ENCODE peak calls at places on chromosomes 13 and 19, in ten cellular contexts. One of them, this sample, is unnamed.
A peak's percentile ranks its signal among the peaks of the same experiment; 100 is the strongest.

GRCh38 chr19:8486661-8487136 is 15.7 kb downstream of the PRAM1 start:
- DNase-seq in esophagus squamous epithelium: no peak
- DNase-seq in HepG2: no peak
- DNase-seq in fibroblast of lung: no peak
- DNase-seq in mucosa of descending colon: no peak
- DNase-seq in cardiac muscle cell: no peak
- DNase-seq in neural progenitor cell: peak; percentile 53
- DNase-seq in left ventricle myocardium inferior: no peak
- DNase-seq in Peyer's patch: no peak
- DNase-seq in lower lobe of right lung: no peak
- DNase-seq in this sample: no peak

GRCh38 chr19:55385236-55385748 is 440 bp upstream of the RPL28 start:
- DNase-seq in esophagus squamous epithelium: peak; percentile 78
- DNase-seq in mucosa of descending colon: peak; percentile 99
- DNase-seq in fibroblast of lung: peak; percentile 96
- DNase-seq in Peyer's patch: peak; percentile 97
- DNase-seq in left ventricle myocardium inferior: peak; percentile 97
- DNase-seq in HepG2: peak; percentile 92
- DNase-seq in cardiac muscle cell: peak; percentile 97
- DNase-seq in lower lobe of right lung: peak; percentile 96
- DNase-seq in neural progenitor cell: peak; percentile 98
- DNase-seq in this sample: peak; percentile 95

GRCh38 chr19:31326329-31327028 is 22.8 kb downstream of the TSHZ3 start:
- DNase-seq in esophagus squamous epithelium: no peak
- DNase-seq in cardiac muscle cell: no peak
- DNase-seq in HepG2: no peak
- DNase-seq in Peyer's patch: no peak
- DNase-seq in lower lobe of right lung: no peak
- DNase-seq in mucosa of descending colon: no peak
- DNase-seq in fibroblast of lung: peak; percentile 77
- DNase-seq in neural progenitor cell: no peak
- DNase-seq in left ventricle myocardium inferior: no peak
- DNase-seq in this sample: no peak

GRCh38 chr19:46821512-46822359 is 28.9 kb downstream of the AP2S1 start:
- DNase-seq in esophagus squamous epithelium: no peak
- DNase-seq in lower lobe of right lung: peak; percentile 61
- DNase-seq in left ventricle myocardium inferior: peak; percentile 40
- DNase-seq in cardiac muscle cell: no peak
- DNase-seq in mucosa of descending colon: peak; percentile 39
- DNase-seq in fibroblast of lung: no peak
- DNase-seq in Peyer's patch: no peak
- DNase-seq in HepG2: no peak
- DNase-seq in neural progenitor cell: peak; percentile 16
- DNase-seq in this sample: no peak

GRCh38 chr19:18464646-18465045 is 26.7 kb upstream of the ISYNA1 start:
- DNase-seq in Peyer's patch: no peak
- DNase-seq in left ventricle myocardium inferior: peak; percentile 83
- DNase-seq in lower lobe of right lung: peak; percentile 75
- DNase-seq in cardiac muscle cell: no peak
- DNase-seq in mucosa of descending colon: peak; percentile 80
- DNase-seq in esophagus squamous epithelium: no peak
- DNase-seq in HepG2: peak; percentile 80
- DNase-seq in neural progenitor cell: no peak
- DNase-seq in fibroblast of lung: peak; percentile 98
- DNase-seq in this sample: no peak

GRCh38 chr19:47283405-47284059 is 8.8 kb downstream of the INAFM1 start:
- DNase-seq in Peyer's patch: no peak
- DNase-seq in esophagus squamous epithelium: no peak
- DNase-seq in mucosa of descending colon: no peak
- DNase-seq in lower lobe of right lung: no peak
- DNase-seq in HepG2: no peak
- DNase-seq in left ventricle myocardium inferior: no peak
- DNase-seq in fibroblast of lung: no peak
- DNase-seq in cardiac muscle cell: no peak
- DNase-seq in neural progenitor cell: no peak
- DNase-seq in this sample: no peak

GRCh38 chr19:33064117-33064777 is 441 bp downstream of the RHPN2 start:
- DNase-seq in cardiac muscle cell: peak; percentile 53
- DNase-seq in left ventricle myocardium inferior: no peak
- DNase-seq in HepG2: no peak
- DNase-seq in mucosa of descending colon: peak; percentile 66
- DNase-seq in Peyer's patch: peak; percentile 79
- DNase-seq in esophagus squamous epithelium: no peak
- DNase-seq in lower lobe of right lung: peak; percentile 73
- DNase-seq in neural progenitor cell: no peak
- DNase-seq in fibroblast of lung: no peak
- DNase-seq in this sample: peak; percentile 77

GRCh38 chr13:35347679-35348205 is 128.7 kb downstream of the MAB21L1 start:
- DNase-seq in HepG2: no peak
- DNase-seq in neural progenitor cell: peak; percentile 13
- DNase-seq in fibroblast of lung: no peak
- DNase-seq in left ventricle myocardium inferior: no peak
- DNase-seq in esophagus squamous epithelium: no peak
- DNase-seq in lower lobe of right lung: no peak
- DNase-seq in cardiac muscle cell: no peak
- DNase-seq in Peyer's patch: no peak
- DNase-seq in mucosa of descending colon: no peak
- DNase-seq in this sample: no peak

GRCh38 chr13:22278336-22278929 is 607.6 kb downstream of the FGF9 start:
- DNase-seq in mucosa of descending colon: peak; percentile 90
- DNase-seq in cardiac muscle cell: peak; percentile 57
- DNase-seq in left ventricle myocardium inferior: peak; percentile 33
- DNase-seq in HepG2: peak; percentile 2
- DNase-seq in lower lobe of right lung: no peak
- DNase-seq in fibroblast of lung: peak; percentile 65
- DNase-seq in Peyer's patch: no peak
- DNase-seq in neural progenitor cell: peak; percentile 73
- DNase-seq in esophagus squamous epithelium: no peak
- DNase-seq in this sample: peak; percentile 62

GRCh38 chr13:38582133-38582532 is 104.7 kb upstream of the FREM2 start:
- DNase-seq in esophagus squamous epithelium: no peak
- DNase-seq in fibroblast of lung: peak; percentile 44
- DNase-seq in lower lobe of right lung: no peak
- DNase-seq in cardiac muscle cell: peak; percentile 54
- DNase-seq in mucosa of descending colon: peak; percentile 79
- DNase-seq in Peyer's patch: no peak
- DNase-seq in neural progenitor cell: peak; percentile 61
- DNase-seq in left ventricle myocardium inferior: no peak
- DNase-seq in HepG2: peak; percentile 47
- DNase-seq in this sample: peak; percentile 33
- H3K4me3 ChIP-seq in esophagus squamous epithelium: no peak overlapping the region
- H3K4me3 ChIP-seq in fibroblast of lung: no peak overlapping the region
- H3K4me3 ChIP-seq in lower lobe of right lung: no peak overlapping the region
- H3K4me3 ChIP-seq in cardiac muscle cell: no peak overlapping the region
- H3K4me3 ChIP-seq in mucosa of descending colon: no peak overlapping the region
- H3K4me3 ChIP-seq in Peyer's patch: no peak overlapping the region
- H3K4me3 ChIP-seq in neural progenitor cell: no peak overlapping the region
- H3K4me3 ChIP-seq in left ventricle myocardium inferior: no peak overlapping the region
- H3K4me3 ChIP-seq in HepG2: no peak overlapping the region
- H3K4me3 ChIP-seq in this sample: no peak overlapping the region

GRCh38 chr13:33178197-33178699 is 107.3 kb downstream of the STARD13 start:
- DNase-seq in HepG2: no peak
- DNase-seq in neural progenitor cell: no peak
- DNase-seq in cardiac muscle cell: no peak
- DNase-seq in fibroblast of lung: no peak
- DNase-seq in left ventricle myocardium inferior: no peak
- DNase-seq in lower lobe of right lung: no peak
- DNase-seq in esophagus squamous epithelium: no peak
- DNase-seq in Peyer's patch: no peak
- DNase-seq in mucosa of descending colon: no peak
- DNase-seq in this sample: no peak
- H3K9me3 ChIP-seq in HepG2: no peaks in the 10 kb centered on the region
- H3K9me3 ChIP-seq in neural progenitor cell: no peaks in the 10 kb centered on the region
- H3K9me3 ChIP-seq in cardiac muscle cell: no peaks in the 10 kb centered on the region
- H3K9me3 ChIP-seq in fibroblast of lung: no peaks in the 10 kb centered on the region
- H3K9me3 ChIP-seq in left ventricle myocardium inferior: no peaks in the 10 kb centered on the region
- H3K9me3 ChIP-seq in lower lobe of right lung: no peaks in the 10 kb centered on the region
- H3K9me3 ChIP-seq in esophagus squamous epithelium: no peaks in the 10 kb centered on the region
- H3K9me3 ChIP-seq in Peyer's patch: no peaks in the 10 kb centered on the region
- H3K9me3 ChIP-seq in mucosa of descending colon: no peaks in the 10 kb centered on the region
- H3K9me3 ChIP-seq in this sample: no peaks in the 10 kb centered on the region

DNA sequence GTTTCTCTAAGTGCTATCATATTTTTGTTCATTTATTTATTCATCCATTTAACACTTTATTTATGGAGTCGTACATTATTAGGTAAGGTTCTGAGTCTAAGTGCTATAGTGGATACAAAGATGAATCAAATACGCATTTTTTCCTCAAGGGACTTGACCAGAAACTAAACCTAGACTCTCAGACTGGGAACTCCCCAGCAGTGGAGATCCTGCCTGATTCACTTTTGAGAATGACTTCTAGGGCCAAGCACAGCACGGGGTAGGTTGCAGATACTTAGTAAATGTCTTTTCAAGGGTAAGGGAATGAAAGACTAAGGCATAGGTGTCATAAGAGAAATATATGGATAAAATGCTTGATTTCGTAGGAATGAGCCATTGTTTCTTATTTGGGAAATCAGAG is 7.2 kb downstream of the DNAJC15 start:
- DNase-seq in lower lobe of right lung: no peak
- DNase-seq in cardiac muscle cell: no peak
- DNase-seq in left ventricle myocardium inferior: no peak
- DNase-seq in Peyer's patch: no peak
- DNase-seq in HepG2: no peak
- DNase-seq in esophagus squamous epithelium: no peak
- DNase-seq in fibroblast of lung: no peak
- DNase-seq in neural progenitor cell: no peak
- DNase-seq in mucosa of descending colon: no peak
- DNase-seq in this sample: no peak
- H3K4me3 ChIP-seq in lower lobe of right lung: no peak overlapping the region
- H3K4me3 ChIP-seq in cardiac muscle cell: no peak overlapping the region
- H3K4me3 ChIP-seq in left ventricle myocardium inferior: no peak overlapping the region
- H3K4me3 ChIP-seq in Peyer's patch: no peak overlapping the region
- H3K4me3 ChIP-seq in HepG2: no peak overlapping the region
- H3K4me3 ChIP-seq in esophagus squamous epithelium: no peak overlapping the region
- H3K4me3 ChIP-seq in fibroblast of lung: no peak overlapping the region
- H3K4me3 ChIP-seq in neural progenitor cell: no peak overlapping the region
- H3K4me3 ChIP-seq in mucosa of descending colon: no peak overlapping the region
- H3K4me3 ChIP-seq in this sample: no peak overlapping the region

GRCh38 chr19:12629215-12629614 is 18.5 kb downstream of the ZNF791 start:
- DNase-seq in neural progenitor cell: no peak
- DNase-seq in cardiac muscle cell: no peak
- DNase-seq in fibroblast of lung: no peak
- DNase-seq in esophagus squamous epithelium: no peak
- DNase-seq in lower lobe of right lung: no peak
- DNase-seq in mucosa of descending colon: no peak
- DNase-seq in HepG2: no peak
- DNase-seq in Peyer's patch: no peak
- DNase-seq in left ventricle myocardium inferior: no peak
- DNase-seq in this sample: no peak
- H3K9me3 ChIP-seq in neural progenitor cell: peaks cover 33% of the 10 kb centered on the region
- H3K9me3 ChIP-seq in cardiac muscle cell: no peaks in the 10 kb centered on the region
- H3K9me3 ChIP-seq in fibroblast of lung: peaks cover 6% of the 10 kb centered on the region
- H3K9me3 ChIP-seq in esophagus squamous epithelium: no peaks in the 10 kb centered on the region
- H3K9me3 ChIP-seq in lower lobe of right lung: peaks cover 26% of the 10 kb centered on the region
- H3K9me3 ChIP-seq in mucosa of descending colon: peaks cover 25% of the 10 kb centered on the region
- H3K9me3 ChIP-seq in HepG2: no peaks in the 10 kb centered on the region
- H3K9me3 ChIP-seq in Peyer's patch: peaks cover 9% of the 10 kb centered on the region
- H3K9me3 ChIP-seq in left ventricle myocardium inferior: peaks cover 24% of the 10 kb centered on the region
- H3K9me3 ChIP-seq in this sample: no peaks in the 10 kb centered on the region

GRCh38 chr19:13734751-13735150 is 29.6 kb upstream of the MRI1 start:
- DNase-seq in HepG2: no peak
- DNase-seq in fibroblast of lung: no peak
- DNase-seq in neural progenitor cell: no peak
- DNase-seq in cardiac muscle cell: no peak
- DNase-seq in lower lobe of right lung: no peak
- DNase-seq in Peyer's patch: no peak
- DNase-seq in esophagus squamous epithelium: no peak
- DNase-seq in left ventricle myocardium inferior: no peak
- DNase-seq in mucosa of descending colon: no peak
- DNase-seq in this sample: no peak

GRCh38 chr19:13729859-13730258 is 34.5 kb upstream of the MRI1 start:
- DNase-seq in lower lobe of right lung: no peak
- DNase-seq in fibroblast of lung: no peak
- DNase-seq in HepG2: no peak
- DNase-seq in Peyer's patch: no peak
- DNase-seq in neural progenitor cell: no peak
- DNase-seq in esophagus squamous epithelium: no peak
- DNase-seq in mucosa of descending colon: no peak
- DNase-seq in left ventricle myocardium inferior: no peak
- DNase-seq in cardiac muscle cell: no peak
- DNase-seq in this sample: no peak

GRCh38 chr19:13727798-13728197 is 36.5 kb upstream of the MRI1 start:
- DNase-seq in lower lobe of right lung: no peak
- DNase-seq in left ventricle myocardium inferior: no peak
- DNase-seq in fibroblast of lung: peak; percentile 65
- DNase-seq in neural progenitor cell: no peak
- DNase-seq in HepG2: no peak
- DNase-seq in esophagus squamous epithelium: no peak
- DNase-seq in cardiac muscle cell: no peak
- DNase-seq in Peyer's patch: no peak
- DNase-seq in mucosa of descending colon: no peak
- DNase-seq in this sample: no peak

GRCh38 chr19:13731147-13731964 is 33.0 kb upstream of the MRI1 start:
- DNase-seq in esophagus squamous epithelium: peak; percentile 70
- DNase-seq in left ventricle myocardium inferior: peak; percentile 97
- DNase-seq in lower lobe of right lung: peak; percentile 97
- DNase-seq in mucosa of descending colon: peak; percentile 98
- DNase-seq in HepG2: peak; percentile 95
- DNase-seq in Peyer's patch: peak; percentile 98
- DNase-seq in cardiac muscle cell: peak; percentile 96
- DNase-seq in neural progenitor cell: peak; percentile 98
- DNase-seq in fibroblast of lung: peak; percentile 98
- DNase-seq in this sample: peak; percentile 94

GRCh38 chr19:13732337-13732736 is 32.0 kb upstream of the MRI1 start:
- DNase-seq in cardiac muscle cell: no peak
- DNase-seq in fibroblast of lung: no peak
- DNase-seq in lower lobe of right lung: no peak
- DNase-seq in HepG2: no peak
- DNase-seq in left ventricle myocardium inferior: no peak
- DNase-seq in neural progenitor cell: no peak
- DNase-seq in Peyer's patch: no peak
- DNase-seq in esophagus squamous epithelium: no peak
- DNase-seq in mucosa of descending colon: no peak
- DNase-seq in this sample: no peak
- H3K4me3 ChIP-seq in cardiac muscle cell: peak overlapping the region; percentile 51
- H3K4me3 ChIP-seq in fibroblast of lung: peak overlapping the region; percentile 79
- H3K4me3 ChIP-seq in lower lobe of right lung: peak overlapping the region; percentile 69
- H3K4me3 ChIP-seq in HepG2: peak overlapping the region; percentile 83
- H3K4me3 ChIP-seq in left ventricle myocardium inferior: peak overlapping the region; percentile 71
- H3K4me3 ChIP-seq in neural progenitor cell: peak overlapping the region; percentile 58
- H3K4me3 ChIP-seq in Peyer's patch: no peak overlapping the region
- H3K4me3 ChIP-seq in esophagus squamous epithelium: no peak overlapping the region
- H3K4me3 ChIP-seq in mucosa of descending colon: no peak overlapping the region
- H3K4me3 ChIP-seq in this sample: no peak overlapping the region

DNA sequence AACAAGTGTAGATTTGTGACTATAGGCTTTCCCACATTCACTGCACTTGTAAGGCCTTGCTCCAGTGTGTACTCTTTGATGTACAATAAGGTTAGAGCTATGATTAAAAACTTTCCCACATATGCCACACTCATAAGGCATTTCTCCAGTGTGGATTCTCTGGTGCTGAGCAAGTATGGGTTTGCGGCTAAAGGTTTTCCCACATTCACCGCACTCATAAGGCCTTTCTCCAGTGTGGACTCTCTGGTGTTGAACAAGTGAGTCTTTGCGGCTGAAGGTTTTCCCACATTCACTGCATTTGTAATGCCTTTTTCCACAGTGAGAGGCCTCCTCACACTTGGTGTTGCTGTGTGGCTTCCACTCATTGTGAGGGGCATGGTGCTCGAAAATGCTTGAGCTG is 3.7 kb downstream of the ZNF772 start:
- DNase-seq in lower lobe of right lung: no peak
- DNase-seq in Peyer's patch: no peak
- DNase-seq in neural progenitor cell: no peak
- DNase-seq in cardiac muscle cell: no peak
- DNase-seq in left ventricle myocardium inferior: no peak
- DNase-seq in esophagus squamous epithelium: no peak
- DNase-seq in fibroblast of lung: peak; percentile 34
- DNase-seq in mucosa of descending colon: no peak
- DNase-seq in HepG2: no peak
- DNase-seq in this sample: no peak
- H3K9me3 ChIP-seq in lower lobe of right lung: peaks cover 84% of the 10 kb centered on the region
- H3K9me3 ChIP-seq in Peyer's patch: peaks cover 18% of the 10 kb centered on the region
- H3K9me3 ChIP-seq in neural progenitor cell: peaks cover 55% of the 10 kb centered on the region
- H3K9me3 ChIP-seq in cardiac muscle cell: peaks cover 19% of the 10 kb centered on the region
- H3K9me3 ChIP-seq in left ventricle myocardium inferior: peaks cover 82% of the 10 kb centered on the region
- H3K9me3 ChIP-seq in esophagus squamous epithelium: peaks cover 12% of the 10 kb centered on the region
- H3K9me3 ChIP-seq in fibroblast of lung: peaks cover 23% of the 10 kb centered on the region
- H3K9me3 ChIP-seq in mucosa of descending colon: peaks cover 93% of the 10 kb centered on the region
- H3K9me3 ChIP-seq in HepG2: no peaks in the 10 kb centered on the region
- H3K9me3 ChIP-seq in this sample: no peaks in the 10 kb centered on the region